ENCODE peak calls at places on chromosome 19, in six cellular contexts. One of them, this sample, is unnamed.

GRCh38 chr19:42177686-42178019 is 39.8 kb downstream of the DEDD2 start:
- ATAC-seq in heart left ventricle: no peak
- ATAC-seq in IMR-90: no peak
- ATAC-seq in HCT116: no peak
- ATAC-seq in RWPE2: no peak
- ATAC-seq in lower lobe of right lung: no peak
- ATAC-seq in this sample: no peak

GRCh38 chr19:54937926-54938325 is 9.4 kb downstream of the NLRP7 start:
- ATAC-seq in heart left ventricle: no peak
- ATAC-seq in IMR-90: no peak
- ATAC-seq in HCT116: no peak
- ATAC-seq in RWPE2: no peak
- ATAC-seq in lower lobe of right lung: no peak
- ATAC-seq in this sample: no peak

GRCh38 chr19:35268546-35269424 is at the start of gene USF2:
- ATAC-seq in heart left ventricle: no peak
- ATAC-seq in IMR-90: peak; percentile 28
- ATAC-seq in HCT116: peak; percentile 28
- ATAC-seq in RWPE2: no peak
- ATAC-seq in lower lobe of right lung: no peak
- ATAC-seq in this sample: peak; percentile 31

GRCh38 chr19:10611907-10612306 is 13.4 kb upstream of the SLC44A2 start:
- ATAC-seq in heart left ventricle: no peak
- ATAC-seq in IMR-90: no peak
- ATAC-seq in HCT116: no peak
- ATAC-seq in RWPE2: no peak
- ATAC-seq in lower lobe of right lung: no peak
- ATAC-seq in this sample: no peak

GRCh38 chr19:36773223-36773579 is 594 bp upstream of the ZNF850 start:
- ATAC-seq in heart left ventricle: no peak
- ATAC-seq in IMR-90: no peak
- ATAC-seq in HCT116: peak; percentile 30
- ATAC-seq in RWPE2: peak; percentile 7
- ATAC-seq in lower lobe of right lung: no peak
- ATAC-seq in this sample: no peak

GRCh38 chr19:47633516-47633915 is 24.6 kb downstream of the BICRA start:
- ATAC-seq in heart left ventricle: no peak
- ATAC-seq in IMR-90: no peak
- ATAC-seq in HCT116: peak; percentile 83
- ATAC-seq in RWPE2: peak; percentile 98
- ATAC-seq in lower lobe of right lung: no peak
- ATAC-seq in this sample: no peak

GRCh38 chr19:19997656-19998268 is 41.5 kb downstream of the ZNF682 start:
- ATAC-seq in heart left ventricle: no peak
- ATAC-seq in IMR-90: no peak
- ATAC-seq in HCT116: no peak
- ATAC-seq in RWPE2: no peak
- ATAC-seq in lower lobe of right lung: no peak
- ATAC-seq in this sample: no peak

GRCh38 chr19:1244693-1245451 is 3.3 kb downstream of the ATP5F1D start:
- ATAC-seq in heart left ventricle: peak; percentile 29
- ATAC-seq in IMR-90: no peak
- ATAC-seq in HCT116: no peak
- ATAC-seq in RWPE2: peak; percentile 9
- ATAC-seq in lower lobe of right lung: peak; percentile 48
- ATAC-seq in this sample: no peak

GRCh38 chr19:48490980-48491792 is 20.4 kb downstream of the LMTK3 start:
- ATAC-seq in heart left ventricle: no peak
- ATAC-seq in IMR-90: no peak
- ATAC-seq in HCT116: peak; percentile 11
- ATAC-seq in RWPE2: no peak
- ATAC-seq in lower lobe of right lung: no peak
- ATAC-seq in this sample: no peak

GRCh38 chr19:31068268-31068667 is 281.0 kb downstream of the TSHZ3 start:
- ATAC-seq in heart left ventricle: no peak
- ATAC-seq in IMR-90: no peak
- ATAC-seq in HCT116: no peak
- ATAC-seq in RWPE2: no peak
- ATAC-seq in lower lobe of right lung: no peak
- ATAC-seq in this sample: no peak

GRCh38 chr19:38227272-38228004 is 3.4 kb upstream of the DPF1 start:
- ATAC-seq in heart left ventricle: no peak
- ATAC-seq in IMR-90: no peak
- ATAC-seq in HCT116: no peak
- ATAC-seq in RWPE2: no peak
- ATAC-seq in lower lobe of right lung: no peak
- ATAC-seq in this sample: no peak

GRCh38 chr19:1263198-1263597 is 5.9 kb upstream of the CIRBP start:
- ATAC-seq in heart left ventricle: no peak
- ATAC-seq in IMR-90: no peak
- ATAC-seq in HCT116: no peak
- ATAC-seq in RWPE2: no peak
- ATAC-seq in lower lobe of right lung: no peak
- ATAC-seq in this sample: no peak

GRCh38 chr19:46340051-46340659 is 6.7 kb upstream of the PPP5C start:
- ATAC-seq in heart left ventricle: no peak
- ATAC-seq in IMR-90: no peak
- ATAC-seq in HCT116: no peak
- ATAC-seq in RWPE2: no peak
- ATAC-seq in lower lobe of right lung: no peak
- ATAC-seq in this sample: no peak

GRCh38 chr19:46697142-46697960 is 19.6 kb downstream of the PRKD2 start:
- ATAC-seq in heart left ventricle: peak; percentile 97
- ATAC-seq in IMR-90: peak; percentile 99
- ATAC-seq in HCT116: peak; percentile 96
- ATAC-seq in RWPE2: peak; percentile 25
- ATAC-seq in lower lobe of right lung: peak; percentile 97
- ATAC-seq in this sample: peak; percentile 97

GRCh38 chr19:12967907-12968306 is 1.5 kb upstream of the DAND5 start:
- ATAC-seq in heart left ventricle: no peak
- ATAC-seq in IMR-90: no peak
- ATAC-seq in HCT116: no peak
- ATAC-seq in RWPE2: no peak
- ATAC-seq in lower lobe of right lung: no peak
- ATAC-seq in this sample: no peak

GRCh38 chr19:18649371-18650047 is 12.7 kb downstream of the KLHL26 start:
- ATAC-seq in heart left ventricle: peak; percentile 68
- ATAC-seq in IMR-90: peak; percentile 54
- ATAC-seq in HCT116: no peak
- ATAC-seq in RWPE2: peak; percentile 60
- ATAC-seq in lower lobe of right lung: peak; percentile 58
- ATAC-seq in this sample: peak; percentile 60

GRCh38 chr19:48844472-48844871 is 8.2 kb upstream of the HSD17B14 start:
- ATAC-seq in heart left ventricle: no peak
- ATAC-seq in IMR-90: peak; percentile 65
- ATAC-seq in HCT116: peak; percentile 77
- ATAC-seq in RWPE2: peak; percentile 40
- ATAC-seq in lower lobe of right lung: no peak
- ATAC-seq in this sample: no peak

GRCh38 chr19:49436381-49437017 is 4.8 kb downstream of the SLC17A7 start:
- ATAC-seq in heart left ventricle: no peak
- ATAC-seq in IMR-90: no peak
- ATAC-seq in HCT116: peak; percentile 68
- ATAC-seq in RWPE2: no peak
- ATAC-seq in lower lobe of right lung: peak; percentile 6
- ATAC-seq in this sample: no peak

GRCh38 chr19:4493104-4493928 is 21.2 kb downstream of the HDGFL2 start:
- ATAC-seq in heart left ventricle: no peak
- ATAC-seq in IMR-90: no peak
- ATAC-seq in HCT116: no peak
- ATAC-seq in RWPE2: no peak
- ATAC-seq in lower lobe of right lung: no peak
- ATAC-seq in this sample: no peak

GRCh38 chr19:4487572-4487971 is 15.5 kb downstream of the HDGFL2 start:
- ATAC-seq in heart left ventricle: peak; percentile 56
- ATAC-seq in IMR-90: no peak
- ATAC-seq in HCT116: no peak
- ATAC-seq in RWPE2: no peak
- ATAC-seq in lower lobe of right lung: no peak
- ATAC-seq in this sample: no peak

GRCh38 chr19:4492337-4493103 is 20.4 kb downstream of the HDGFL2 start:
- ATAC-seq in heart left ventricle: no peak
- ATAC-seq in IMR-90: no peak
- ATAC-seq in HCT116: no peak
- ATAC-seq in RWPE2: no peak
- ATAC-seq in lower lobe of right lung: no peak
- ATAC-seq in this sample: no peak

GRCh38 chr19:4493929-4494690 is 22.0 kb downstream of the HDGFL2 start:
- ATAC-seq in heart left ventricle: no peak
- ATAC-seq in IMR-90: no peak
- ATAC-seq in HCT116: no peak
- ATAC-seq in RWPE2: no peak
- ATAC-seq in lower lobe of right lung: no peak
- ATAC-seq in this sample: no peak

DNA sequence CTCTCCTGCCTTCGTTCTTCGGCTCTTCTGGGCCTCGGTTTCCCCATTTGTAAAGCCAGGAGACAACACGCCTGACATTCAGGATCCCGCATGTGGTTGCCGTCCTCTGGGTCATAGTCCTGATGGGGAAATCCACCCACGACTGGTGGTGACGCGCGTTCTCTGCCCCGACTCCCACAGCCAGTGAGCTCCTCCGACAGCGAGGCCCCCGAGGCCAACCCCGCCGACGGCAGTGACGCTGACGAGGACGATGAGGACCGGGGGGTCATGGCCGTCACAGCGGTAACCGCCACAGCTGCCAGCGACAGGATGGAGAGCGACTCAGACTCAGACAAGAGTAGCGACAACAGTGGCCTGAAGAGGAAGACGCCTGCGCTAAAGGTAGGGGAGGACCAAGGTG is 16.4 kb downstream of the HDGFL2 start:
- ATAC-seq in heart left ventricle: no peak
- ATAC-seq in IMR-90: no peak
- ATAC-seq in HCT116: no peak
- ATAC-seq in RWPE2: no peak
- ATAC-seq in lower lobe of right lung: no peak
- ATAC-seq in this sample: no peak
- H3K36me3 ChIP-seq in heart left ventricle: peaks cover 47% of the 10 kb centered on the region
- H3K36me3 ChIP-seq in IMR-90: peaks cover 56% of the 10 kb centered on the region
- H3K36me3 ChIP-seq in HCT116: peaks cover 24% of the 10 kb centered on the region
- H3K36me3 ChIP-seq in RWPE2: peaks cover 37% of the 10 kb centered on the region
- H3K36me3 ChIP-seq in lower lobe of right lung: peaks cover 53% of the 10 kb centered on the region
- H3K36me3 ChIP-seq in this sample: peaks cover 80% of the 10 kb centered on the region

DNA sequence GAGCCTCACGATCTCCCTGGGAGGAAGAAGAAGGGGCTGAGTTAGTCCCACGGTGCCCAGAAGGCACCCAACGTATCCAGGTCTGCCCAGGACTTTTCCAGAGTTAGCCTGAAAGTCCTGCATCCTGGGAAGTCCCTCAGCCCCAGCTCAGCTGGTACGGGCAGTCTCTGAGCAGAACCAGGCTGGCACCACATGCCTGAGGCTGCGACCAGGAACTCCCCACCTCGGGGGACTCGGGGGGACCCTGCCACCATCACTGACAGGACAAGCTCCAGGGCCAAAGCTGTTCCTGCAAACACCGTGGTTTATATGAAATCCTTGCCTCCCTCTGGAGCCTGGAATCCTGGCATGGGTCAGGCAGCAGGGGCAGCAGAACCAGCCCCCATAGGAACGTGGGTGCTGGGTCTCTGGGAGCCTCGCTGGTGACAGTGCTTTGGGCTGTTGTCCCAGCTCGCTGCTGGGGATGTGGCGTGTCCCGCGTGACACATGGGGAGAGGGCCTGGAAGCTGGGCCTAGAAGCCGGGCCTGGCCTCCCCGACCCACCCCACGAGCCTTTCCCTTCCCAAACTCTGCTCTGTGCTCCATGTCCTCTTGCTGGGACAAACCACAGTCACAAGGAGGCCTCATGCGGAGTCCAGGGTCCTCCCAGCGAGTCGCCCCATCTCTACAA is 55.5 kb downstream of the GNG7 start:
- ATAC-seq in heart left ventricle: no peak
- ATAC-seq in IMR-90: no peak
- ATAC-seq in HCT116: no peak
- ATAC-seq in RWPE2: no peak
- ATAC-seq in lower lobe of right lung: no peak
- ATAC-seq in this sample: no peak
- H3K27ac ChIP-seq in heart left ventricle: no peak overlapping the region
- H3K27ac ChIP-seq in IMR-90: no peak overlapping the region
- H3K27ac ChIP-seq in HCT116: no peak overlapping the region
- H3K27ac ChIP-seq in RWPE2: no peak overlapping the region
- H3K27ac ChIP-seq in lower lobe of right lung: no peak overlapping the region
- H3K27ac ChIP-seq in this sample: no peak overlapping the region

DNA sequence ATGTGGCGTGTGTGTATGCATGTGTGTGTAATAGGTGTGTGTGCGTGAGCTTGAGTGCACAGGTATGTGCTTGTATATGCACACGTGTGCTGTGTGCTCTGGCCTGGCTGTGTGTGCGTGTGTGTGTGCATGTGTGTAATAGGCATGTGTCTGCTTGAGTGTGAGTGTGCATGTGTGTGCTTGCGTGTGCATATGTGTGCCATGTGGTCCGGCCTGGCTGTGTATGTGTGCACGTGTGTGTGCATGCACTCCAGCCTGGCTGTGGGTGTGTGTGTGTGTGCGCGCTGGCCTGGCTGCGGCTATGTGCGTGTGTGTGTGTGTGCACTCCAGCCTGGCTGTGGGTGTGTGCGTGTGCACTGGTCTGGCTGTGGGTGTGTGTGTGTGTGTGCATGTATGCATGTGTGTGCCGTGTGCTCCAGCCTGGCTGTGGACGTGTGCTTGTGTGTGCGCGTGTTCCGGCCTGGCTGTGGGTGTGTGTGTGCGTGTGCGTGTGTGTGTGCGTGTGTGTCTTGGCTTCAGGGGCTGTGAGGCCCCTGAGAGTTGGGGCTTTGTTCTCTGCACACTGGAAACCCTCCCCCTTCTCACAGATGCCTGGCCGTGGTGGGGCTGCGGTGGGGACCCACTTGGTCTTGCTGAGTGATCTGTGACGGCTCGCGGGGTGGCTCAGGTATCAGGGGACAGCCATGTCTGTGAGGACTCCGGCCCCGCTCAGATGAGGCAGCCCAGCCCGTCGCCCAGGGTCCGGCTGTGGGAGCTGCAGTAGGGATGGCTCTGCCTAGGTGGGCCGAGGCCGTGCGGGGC is 8.2 kb downstream of the SPPL2B start:
- ATAC-seq in heart left ventricle: no peak
- ATAC-seq in IMR-90: no peak
- ATAC-seq in HCT116: no peak
- ATAC-seq in RWPE2: no peak
- ATAC-seq in lower lobe of right lung: no peak
- ATAC-seq in this sample: no peak
- H3K36me3 ChIP-seq in heart left ventricle: peaks cover 18% of the 10 kb centered on the region
- H3K36me3 ChIP-seq in IMR-90: peaks cover 13% of the 10 kb centered on the region
- H3K36me3 ChIP-seq in HCT116: no peaks in the 10 kb centered on the region
- H3K36me3 ChIP-seq in RWPE2: peaks cover 3% of the 10 kb centered on the region
- H3K36me3 ChIP-seq in lower lobe of right lung: peaks cover 16% of the 10 kb centered on the region
- H3K36me3 ChIP-seq in this sample: peaks cover 51% of the 10 kb centered on the region

DNA sequence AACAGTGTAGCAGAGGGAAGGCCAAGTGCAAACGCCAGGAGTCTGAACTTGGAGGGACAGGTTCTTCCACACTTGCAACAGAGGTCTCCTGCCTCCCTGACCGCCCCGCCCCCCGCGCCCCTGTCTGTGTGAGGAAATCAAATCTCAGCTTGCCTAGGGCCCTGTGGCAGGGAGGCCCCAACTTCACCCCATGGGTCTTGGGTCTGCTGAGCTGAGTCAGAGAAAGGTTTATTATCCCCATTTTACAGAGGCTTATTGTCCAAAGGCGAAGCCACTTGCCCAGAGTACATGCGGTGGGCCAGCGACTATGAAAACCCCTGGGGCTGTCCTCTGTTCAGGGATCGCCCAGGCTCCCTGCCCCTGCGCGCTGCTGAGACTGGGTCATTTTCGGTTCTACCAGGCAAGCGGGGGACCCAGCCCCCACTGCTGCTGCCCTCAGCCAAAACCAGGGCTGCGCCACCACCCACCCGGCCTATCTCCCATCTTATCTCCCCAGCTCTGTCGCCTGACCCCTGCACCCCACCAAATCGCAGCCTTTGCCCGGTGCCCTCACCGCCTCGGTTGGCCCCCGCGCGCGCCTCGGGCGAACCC is 956 bp upstream of the CERS4 start:
- ATAC-seq in heart left ventricle: no peak
- ATAC-seq in IMR-90: no peak
- ATAC-seq in HCT116: no peak
- ATAC-seq in RWPE2: no peak
- ATAC-seq in lower lobe of right lung: no peak
- ATAC-seq in this sample: no peak
- H3K27ac ChIP-seq in heart left ventricle: peak overlapping the region; percentile 84
- H3K27ac ChIP-seq in IMR-90: no peak overlapping the region
- H3K27ac ChIP-seq in HCT116: peak overlapping the region; percentile 18
- H3K27ac ChIP-seq in RWPE2: no peak overlapping the region
- H3K27ac ChIP-seq in lower lobe of right lung: peak overlapping the region; percentile 81
- H3K27ac ChIP-seq in this sample: peak overlapping the region; percentile 82